ENCODE peak calls at places on chromosomes 12 and 14, in five cellular contexts. R is H9, O is neuronal stem cell, V is H1, A is mesenchymal stem cell. L is an unnamed sample. For H3K4me1, the result is how much of the 10 kb centered on the place peaks cover.

GRCh38 chr14:90087433-90087832 is 25.6 kb downstream of the KCNK13 start:
- DNase-seq in A (peak), R (no peak), V (no peak), O (no peak), L (peak)

GRCh38 chr14:100673085-100673806 is 53.4 kb upstream of the DLK1 start:
- DNase-seq in R (peak), O (no peak), A (no peak), V (peak), L (no peak)

GRCh38 chr12:38384816-38385491 is 68.4 kb downstream of the ALG10B start:
- DNase-seq in O (no peak), A (no peak), R (peak), V (peak), L (peak)

GRCh38 chr14:34845869-34846268 is 29.3 kb downstream of the BAZ1A start:
- DNase-seq in V (no peak), R (no peak), O (no peak), A (no peak), L (no peak)

GRCh38 chr14:51460051-51460450 is 191.7 kb upstream of the FRMD6 start:
- DNase-seq in O (no peak), V (no peak), R (no peak), A (no peak), L (no peak)

GRCh38 chr12:87952850-87953249 is 76.4 kb downstream of the C12orf50 start:
- DNase-seq in A (no peak), R (no peak), V (peak), O (peak), L (no peak)

GRCh38 chr14:101055776-101056374 is 152.4 kb upstream of the RTL1 start:
- DNase-seq in V (no peak), R (no peak), A (no peak), O (no peak), L (no peak)

GRCh38 chr12:98126637-98127335 is 388.6 kb upstream of the TMPO start:
- DNase-seq in O (no peak), R (no peak), V (no peak), A (no peak), L (no peak)

GRCh38 chr14:90382491-90383125 is 14.2 kb upstream of the CALM1 start:
- DNase-seq in R (no peak), V (no peak), O (no peak), A (peak), L (peak)

GRCh38 chr14:70735043-70735442 is 74.3 kb downstream of the MAP3K9 start:
- DNase-seq in A (no peak), R (no peak), V (no peak), O (no peak), L (no peak)

GRCh38 chr12:58967551-58967950 is 47.2 kb upstream of the LRIG3 start:
- DNase-seq in A (no peak), V (no peak), O (no peak), R (no peak), L (no peak)

GRCh38 chr14:92553456-92553855 is 39.9 kb downstream of the RIN3 start:
- DNase-seq in A (peak), R (no peak), V (no peak), O (no peak), L (peak)
- H4K8ac ChIP-seq in A (peak), R (no peak), V (no peak), O (no peak), L (no peak)

DNA sequence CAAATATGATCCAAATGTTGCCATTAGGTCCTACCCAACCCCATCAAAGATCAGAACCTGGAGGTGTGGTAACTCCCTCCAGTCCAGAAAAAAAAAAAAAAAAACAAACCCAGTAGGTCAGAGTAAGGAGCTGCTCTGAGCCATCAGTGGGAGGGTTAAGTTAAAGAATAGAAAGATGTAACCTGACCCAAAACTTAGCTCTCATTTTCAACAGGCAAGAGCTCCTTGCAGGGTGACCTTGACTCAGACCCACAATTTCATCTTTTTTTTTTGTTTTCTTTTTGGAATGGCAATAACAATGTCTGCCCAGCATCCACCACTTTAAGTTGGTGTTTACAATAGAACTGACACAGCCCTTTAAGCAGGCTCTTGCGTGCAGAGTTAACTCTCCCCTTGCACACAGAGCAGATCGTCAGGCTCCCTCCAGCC is 178.4 kb upstream of the EEA1 start:
- DNase-seq in R (no peak), O (no peak), A (peak), V (no peak), L (no peak)
- H3K4me1 ChIP-seq in R (under half), O (under half), A (under half), V (under half), L (under half)

DNA sequence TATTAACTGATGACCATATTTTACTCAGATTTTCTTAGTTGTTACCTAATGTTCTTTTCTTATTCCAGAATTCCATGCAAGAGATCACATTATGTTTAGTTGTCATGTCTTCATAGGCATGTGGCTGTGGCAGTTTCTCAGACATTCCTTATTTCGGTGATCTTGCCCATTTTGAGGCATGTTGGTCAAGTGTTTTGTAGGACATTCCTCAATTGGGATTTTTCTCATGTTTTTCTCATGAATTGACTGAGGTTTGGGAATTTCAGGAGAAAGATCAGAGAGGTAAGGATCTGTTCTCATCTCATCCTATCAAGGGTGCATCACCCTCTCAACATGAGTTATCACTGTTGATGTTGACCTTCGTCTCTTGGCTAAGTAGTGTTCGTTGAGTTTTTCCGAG is 81.3 kb downstream of the CHST11 start:
- DNase-seq in V (no peak), O (no peak), R (no peak), A (no peak), L (peak)
- H2BK12ac ChIP-seq in V (no peak), O (no peak), R (no peak), A (no peak), L (no peak)

GRCh38 chr12:4539167-4539870 is 629 bp downstream of the RAD51AP1 start:
- DNase-seq in O (no peak), V (no peak), A (peak), R (no peak), L (no peak)
- H4K8ac ChIP-seq in O (no peak), V (peak), A (no peak), R (no peak), L (peak)